ENCODE peak calls at places on chromosomes 13 and 19, in ten cellular contexts. G is Peyer's patch, S is IMR-90, D is heart left ventricle, Q is endothelial cell of umbilical vein, T is gastrocnemius medialis, P is A549, E is suprapubic skin, V is GM12891, Z is upper lobe of left lung. H is an unnamed sample.

GRCh38 chr13:27194895-27195764 is 23.5 kb upstream of the USP12 start:
- DNase-seq in P (peak), S (peak), G (no peak), T (no peak), Q (peak), V (no peak), E (no peak), Z (no peak), D (no peak), H (no peak)

GRCh38 chr19:22144394-22144793 is 52.4 kb downstream of the ZNF676 start:
- DNase-seq in V (no peak), S (peak), Q (no peak), D (no peak), Z (no peak), G (no peak), P (peak), E (no peak), T (no peak), H (no peak)

GRCh38 chr19:30393046-30393445 is 20.9 kb downstream of the ZNF536 start:
- DNase-seq in G (no peak), P (no peak), Z (no peak), Q (no peak), E (no peak), T (no peak), S (no peak), V (no peak), D (no peak), H (no peak)

GRCh38 chr19:18469245-18470107 is 31.5 kb upstream of the ISYNA1 start:
- DNase-seq in D (peak), S (peak), P (peak), T (no peak), V (peak), Z (peak), Q (peak), G (peak), E (no peak), H (peak)

GRCh38 chr19:46000497-46001246 is 5.4 kb downstream of the CCDC61 start:
- DNase-seq in Z (no peak), V (peak), E (no peak), P (no peak), S (no peak), Q (no peak), G (peak), D (peak), T (no peak), H (peak)

GRCh38 chr13:77338961-77339401 is 12.1 kb upstream of the MYCBP2 start:
- DNase-seq in V (no peak), Z (no peak), G (no peak), Q (no peak), E (no peak), T (no peak), S (no peak), P (no peak), D (no peak), H (no peak)

GRCh38 chr19:47176071-47176626 is 45.5 kb downstream of the SAE1 start:
- DNase-seq in E (no peak), G (no peak), D (no peak), V (no peak), P (no peak), T (no peak), Q (peak), S (peak), Z (no peak), H (no peak)

GRCh38 chr19:7738023-7738422 is 6.1 kb upstream of the CLEC4G start:
- DNase-seq in P (no peak), Z (no peak), G (no peak), E (no peak), Q (no peak), D (no peak), V (no peak), S (no peak), T (no peak), H (no peak)

GRCh38 chr13:23934481-23934880 is 37.2 kb upstream of the C1QTNF9B start:
- DNase-seq in P (no peak), V (no peak), G (no peak), S (peak), T (no peak), D (no peak), E (no peak), Z (no peak), Q (no peak), H (no peak)

GRCh38 chr19:55340784-55341147 is 1.1 kb downstream of the KMT5C start:
- DNase-seq in P (no peak), Q (peak), E (no peak), G (no peak), D (no peak), S (no peak), Z (peak), V (no peak), T (no peak), H (no peak)

GRCh38 chr13:43316997-43317396 is 293.6 kb downstream of the DNAJC15 start:
- DNase-seq in S (peak), Z (no peak), P (no peak), E (no peak), Q (peak), T (peak), G (no peak), D (no peak), V (no peak), H (peak)

GRCh38 chr13:44768775-44769578 is 192.8 kb upstream of the TSC22D1 start:
- DNase-seq in G (no peak), Z (no peak), S (peak), D (no peak), V (no peak), Q (no peak), P (no peak), E (no peak), T (no peak), H (no peak)

DNA sequence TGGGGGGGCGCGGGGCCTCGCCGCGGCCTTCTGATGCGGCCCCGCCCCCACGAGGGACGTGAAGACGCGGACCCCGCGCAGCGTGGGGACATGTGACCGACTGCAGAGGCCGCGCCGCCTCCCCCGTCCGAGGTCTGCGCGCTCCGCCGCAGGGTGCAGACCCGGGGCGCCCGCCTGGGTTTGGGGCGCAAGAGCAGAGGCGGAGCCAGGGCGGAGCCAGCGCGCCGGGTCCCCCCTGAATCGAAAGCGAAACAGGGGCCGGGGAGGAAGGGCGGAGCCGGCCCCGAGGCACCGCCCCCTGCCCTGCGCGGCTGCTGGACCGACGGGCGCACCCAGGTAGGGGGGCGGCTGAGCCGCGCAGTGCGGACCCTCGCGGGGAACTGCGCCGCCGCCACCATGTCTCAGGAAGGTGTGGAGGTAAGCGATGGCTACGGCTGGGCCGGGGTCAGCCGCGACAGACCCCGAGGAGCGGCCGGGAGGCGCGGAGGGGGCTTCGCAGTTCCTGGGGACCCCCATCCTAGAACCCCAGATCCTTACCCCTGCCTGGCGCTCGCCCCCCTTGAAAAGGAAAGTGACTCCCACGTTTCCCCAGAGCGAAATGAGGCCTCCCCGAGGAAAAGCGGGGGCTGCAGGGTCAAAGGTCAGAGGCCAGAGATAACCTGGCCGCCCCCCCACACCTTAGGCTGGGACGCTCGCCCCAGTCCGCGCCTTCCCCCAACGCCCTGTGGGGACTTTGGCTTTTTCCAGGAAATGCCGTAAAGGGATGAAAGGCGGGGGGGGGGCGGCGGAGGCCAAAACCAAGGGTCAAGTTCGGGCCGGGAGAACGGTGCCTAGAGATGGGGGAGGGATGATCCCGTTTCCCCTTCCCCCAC is at the start of gene SHFL:
- DNase-seq in Z (peak), V (peak), E (no peak), G (peak), P (no peak), S (peak), D (peak), Q (peak), T (no peak), H (peak)
- TF ChIP-seq POLR2A in Z (no peak), V (peak), E (no peak), G (peak), P (no peak), S (peak), D (no peak), Q (no peak), T (no peak), H (no peak)

DNA sequence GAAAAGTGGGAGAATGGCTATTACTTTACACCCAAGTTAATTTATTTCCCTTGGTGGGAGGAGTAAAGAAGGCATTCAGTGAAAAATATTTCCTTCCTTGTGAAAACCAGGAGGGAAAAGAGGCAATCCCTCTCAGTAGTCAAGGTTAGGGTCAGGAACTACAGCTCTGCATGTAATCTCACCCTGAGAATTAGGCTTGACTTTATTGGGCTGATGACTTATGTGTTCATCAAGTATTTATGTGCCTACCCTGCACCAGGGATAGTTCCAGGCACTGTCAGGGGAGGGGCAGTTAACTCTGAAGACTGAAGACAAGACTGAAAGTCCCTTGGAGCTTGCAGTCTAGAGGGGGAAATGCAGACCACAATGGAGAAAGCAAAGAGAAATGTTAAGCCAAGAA is 281.7 kb downstream of the DLEU7 start:
- DNase-seq in Z (no peak), V (no peak), T (no peak), P (no peak), D (no peak), S (no peak), Q (no peak), G (no peak), E (no peak), H (no peak)
- TF ChIP-seq POLR2A in Z (no peak), V (no peak), T (no peak), P (no peak), D (no peak), S (no peak), Q (no peak), G (no peak), E (no peak), H (no peak)

GRCh38 chr19:49150106-49150943 is 4.9 kb downstream of the HRC start:
- DNase-seq in S (peak), T (peak), G (peak), V (peak), E (peak), Q (peak), P (peak), Z (peak), D (peak), H (peak)
- TF ChIP-seq POLR2A in S (no peak), T (no peak), G (peak), V (no peak), E (no peak), Q (peak), P (peak), Z (no peak), D (no peak), H (no peak)

GRCh38 chr19:42121036-42121621 is 11.1 kb downstream of the POU2F2 start:
- DNase-seq in Z (no peak), E (no peak), T (no peak), S (no peak), D (no peak), Q (no peak), G (no peak), P (no peak), V (no peak), H (no peak)

GRCh38 chr19:42122691-42123607 is 9.3 kb downstream of the POU2F2 start:
- DNase-seq in D (no peak), T (no peak), Z (no peak), E (no peak), V (no peak), Q (no peak), S (no peak), P (no peak), G (no peak), H (no peak)

GRCh38 chr19:42123765-42124164 is 8.5 kb downstream of the POU2F2 start:
- DNase-seq in P (no peak), E (no peak), S (no peak), Q (no peak), Z (no peak), G (no peak), D (no peak), V (no peak), T (no peak), H (no peak)

GRCh38 chr19:42120276-42121010 is 11.8 kb downstream of the POU2F2 start:
- DNase-seq in P (no peak), G (no peak), T (no peak), S (no peak), Q (no peak), Z (no peak), D (no peak), E (no peak), V (no peak), H (no peak)

GRCh38 chr19:42121666-42122069 is 10.6 kb downstream of the POU2F2 start:
- DNase-seq in Z (no peak), G (no peak), T (no peak), Q (peak), D (peak), V (no peak), E (no peak), S (peak), P (no peak), H (peak)
- TF ChIP-seq POLR2A in Z (no peak), G (no peak), T (no peak), Q (peak), D (no peak), V (no peak), E (no peak), S (no peak), P (no peak), H (no peak)

GRCh38 chr13:110505594-110505993 is 55.9 kb downstream of the RAB20 start:
- DNase-seq in Z (peak), E (no peak), Q (no peak), D (no peak), G (no peak), V (no peak), S (no peak), P (no peak), T (no peak), H (no peak)

GRCh38 chr13:110509478-110509926 is 52.0 kb downstream of the RAB20 start:
- DNase-seq in G (no peak), T (no peak), Q (no peak), Z (no peak), S (peak), E (no peak), P (no peak), V (no peak), D (no peak), H (no peak)

GRCh38 chr13:110507678-110508381 is 53.7 kb downstream of the RAB20 start:
- DNase-seq in D (peak), Z (peak), E (no peak), T (peak), Q (no peak), P (no peak), G (peak), V (no peak), S (no peak), H (no peak)

GRCh38 chr13:110506396-110506795 is 55.1 kb downstream of the RAB20 start:
- DNase-seq in E (no peak), S (no peak), D (peak), T (no peak), Q (no peak), Z (peak), V (no peak), P (no peak), G (no peak), H (no peak)

GRCh38 chr13:110506859-110507566 is 54.5 kb downstream of the RAB20 start:
- DNase-seq in E (no peak), T (no peak), V (no peak), D (peak), G (peak), P (peak), S (peak), Z (no peak), Q (peak), H (peak)
- TF ChIP-seq POLR2A in E (no peak), T (no peak), V (no peak), D (no peak), G (peak), P (no peak), S (no peak), Z (no peak), Q (no peak), H (no peak)

GRCh38 chr19:2249010-2249866 is at the start of gene AMH:
- DNase-seq in V (no peak), E (no peak), P (no peak), Z (peak), S (no peak), T (no peak), G (no peak), Q (no peak), D (peak), H (peak)
- TF ChIP-seq POLR2A in V (peak), E (no peak), P (no peak), Z (no peak), S (no peak), T (no peak), G (no peak), Q (peak), D (no peak), H (no peak)

GRCh38 chr19:20776083-20777076 is at the start of gene ZNF66:
- DNase-seq in V (peak), T (peak), Q (peak), D (peak), E (peak), G (peak), Z (peak), S (peak), P (peak), H (peak)
- TF ChIP-seq POLR2A in V (peak), T (peak), Q (peak), D (no peak), E (peak), G (peak), Z (no peak), S (peak), P (no peak), H (no peak)

H was measured in testis.